ENCODE peak calls at places on chromosomes 6 and 20, in eight cellular contexts. F is esophagus muscularis mucosa, R is kidney, T is left ventricle myocardium inferior, I is heart right ventricle, O is cardiac muscle cell, Y is neural progenitor cell, A is fibroblast of lung. J is an unnamed sample.

GRCh38 chr6:45420909-45421699 is 43.4 kb upstream of the SUPT3H start:
- DNase-seq in Y (no peak), O (no peak), A (peak; percentile 45), R (no peak), F (no peak), T (no peak), I (no peak), J (no peak)

GRCh38 chr6:24854077-24854670 is 55.5 kb upstream of the ARMH2 start:
- DNase-seq in T (no peak), F (no peak), Y (no peak), A (no peak), O (no peak), I (no peak), R (no peak), J (no peak)

GRCh38 chr6:159898519-159898918 is 7.7 kb downstream of the MAS1 start:
- DNase-seq in I (no peak), T (no peak), Y (no peak), F (no peak), O (no peak), R (no peak), A (no peak), J (no peak)

GRCh38 chr6:160949531-160949930 is 42.0 kb upstream of the MAP3K4 start:
- DNase-seq in I (no peak), O (no peak), T (no peak), F (no peak), R (no peak), A (peak; percentile 24), Y (no peak), J (peak; percentile 25)

GRCh38 chr6:125858427-125859320 is 67.9 kb downstream of the NCOA7 start:
- DNase-seq in R (no peak), F (no peak), T (no peak), Y (peak; percentile 83), A (peak; percentile 75), I (peak; percentile 53), O (peak; percentile 57), J (peak; percentile 67)

GRCh38 chr20:10595230-10595629 is 78.6 kb downstream of the JAG1 start:
- DNase-seq in R (no peak), O (no peak), A (no peak), T (no peak), Y (no peak), I (no peak), F (no peak), J (no peak)

GRCh38 chr6:28725890-28726348 is 197.9 kb downstream of the TRIM27 start:
- DNase-seq in O (no peak), A (no peak), Y (no peak), I (no peak), R (no peak), F (peak; percentile 14), T (no peak), J (no peak)

GRCh38 chr6:52551483-52552277 is 25.2 kb downstream of the TRAM2 start:
- DNase-seq in I (peak; percentile 69), O (peak; percentile 28), T (peak; percentile 58), Y (peak; percentile 71), R (no peak), A (peak; percentile 80), F (no peak), J (peak; percentile 50)

GRCh38 chr6:52815167-52816092 is 11.8 kb upstream of the GSTA1 start:
- DNase-seq in T (no peak), I (peak; percentile 9), Y (peak; percentile 61), F (no peak), A (peak; percentile 61), O (peak; percentile 37), R (no peak), J (peak; percentile 26)

GRCh38 chr6:49556429-49556837 is 6.0 kb downstream of the C6orf141 start:
- DNase-seq in R (no peak), F (no peak), A (peak; percentile 69), T (no peak), Y (no peak), I (no peak), O (no peak), J (no peak)

GRCh38 chr6:116444991-116445566 is 16.1 kb upstream of the CALHM6 start:
- DNase-seq in A (no peak), R (no peak), I (no peak), Y (no peak), T (no peak), F (no peak), O (no peak), J (no peak)

GRCh38 chr6:119683022-119683421 is 333.5 kb upstream of the MAN1A1 start:
- DNase-seq in T (no peak), I (no peak), O (no peak), A (no peak), Y (peak; percentile 37), F (no peak), R (no peak), J (no peak)

GRCh38 chr6:23446394-23447001 is 679.5 kb upstream of the NRSN1 start:
- DNase-seq in O (peak; percentile 49), I (peak; percentile 7), T (no peak), A (peak; percentile 78), Y (peak; percentile 25), R (no peak), F (no peak), J (no peak)

GRCh38 chr20:32333181-32333987 is 24.7 kb upstream of the ASXL1 start:
- DNase-seq in A (no peak), F (no peak), O (no peak), Y (no peak), T (no peak), I (no peak), R (no peak), J (no peak)

GRCh38 chr6:40398810-40399477 is 188.2 kb downstream of the LRFN2 start:
- DNase-seq in Y (peak; percentile 25), A (no peak), T (no peak), I (no peak), O (no peak), F (no peak), R (no peak), J (no peak)

GRCh38 chr20:15582146-15582776 is 991.0 kb downstream of the KIF16B start:
- DNase-seq in A (peak; percentile 9), F (no peak), Y (no peak), I (no peak), O (no peak), R (no peak), T (no peak), J (no peak)

GRCh38 chr20:51862796-51863195 is 60.5 kb upstream of the SALL4 start:
- DNase-seq in O (no peak), F (no peak), A (no peak), I (no peak), Y (no peak), R (no peak), T (no peak), J (no peak)

DNA sequence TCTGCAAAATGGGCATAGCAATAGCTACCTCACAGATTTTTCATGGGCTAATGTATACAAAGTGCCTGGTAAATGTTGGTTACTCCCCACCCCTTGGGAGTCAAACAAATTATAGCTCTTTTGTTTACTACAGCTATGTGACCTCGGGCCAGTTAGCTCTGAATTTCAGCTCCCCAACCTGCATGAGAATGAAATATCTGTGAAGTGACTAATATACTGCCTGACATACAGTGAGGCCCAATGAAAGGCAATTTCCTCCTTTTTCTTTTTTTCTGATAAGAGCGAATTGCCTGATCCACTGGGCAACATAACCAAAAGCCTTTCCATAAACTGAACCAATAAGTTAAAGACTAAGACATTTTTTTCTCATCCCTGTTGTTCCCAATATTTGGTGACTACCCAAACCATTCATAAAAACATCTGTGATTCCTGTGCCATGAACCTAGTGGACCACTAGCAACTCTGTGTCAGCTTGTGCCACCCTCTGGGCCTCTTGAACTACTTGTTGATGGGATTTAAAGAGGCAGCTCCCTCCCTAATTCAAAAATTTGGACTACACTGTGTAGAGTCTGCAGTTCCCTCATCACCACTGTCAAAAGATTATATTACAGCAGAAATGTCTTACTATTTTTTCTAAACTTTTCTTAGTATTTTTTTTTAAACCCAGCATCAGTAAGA is 91.9 kb upstream of the TMEM30A start:
- DNase-seq in T (no peak), I (no peak), O (no peak), R (no peak), Y (no peak), A (no peak), F (no peak), J (no peak)
- TF ChIP-seq CTCF in T (no peak), I (no peak), O (no peak), R (no peak), Y (no peak), A (no peak), F (no peak), J (no peak)

GRCh38 chr20:5183731-5184474 is 57.1 kb downstream of the CDS2 start:
- DNase-seq in A (no peak), I (no peak), T (no peak), O (no peak), F (no peak), R (no peak), Y (no peak), J (no peak)
- H3K27ac ChIP-seq in A (no peak overlapping the region), I (no peak overlapping the region), T (peak overlapping the region; percentile 79), O (no peak overlapping the region), F (no peak overlapping the region), R (no peak overlapping the region), Y (no peak overlapping the region), J (no peak overlapping the region)

GRCh38 chr6:30647802-30648460 is 998 bp downstream of the C6orf136 start:
- DNase-seq in I (peak; percentile 69), Y (no peak), T (no peak), F (no peak), O (no peak), A (no peak), R (no peak), J (no peak)
- TF ChIP-seq CTCF in I (no peak), Y (no peak), T (no peak), F (no peak), O (no peak), A (no peak), R (no peak), J (no peak)

DNA sequence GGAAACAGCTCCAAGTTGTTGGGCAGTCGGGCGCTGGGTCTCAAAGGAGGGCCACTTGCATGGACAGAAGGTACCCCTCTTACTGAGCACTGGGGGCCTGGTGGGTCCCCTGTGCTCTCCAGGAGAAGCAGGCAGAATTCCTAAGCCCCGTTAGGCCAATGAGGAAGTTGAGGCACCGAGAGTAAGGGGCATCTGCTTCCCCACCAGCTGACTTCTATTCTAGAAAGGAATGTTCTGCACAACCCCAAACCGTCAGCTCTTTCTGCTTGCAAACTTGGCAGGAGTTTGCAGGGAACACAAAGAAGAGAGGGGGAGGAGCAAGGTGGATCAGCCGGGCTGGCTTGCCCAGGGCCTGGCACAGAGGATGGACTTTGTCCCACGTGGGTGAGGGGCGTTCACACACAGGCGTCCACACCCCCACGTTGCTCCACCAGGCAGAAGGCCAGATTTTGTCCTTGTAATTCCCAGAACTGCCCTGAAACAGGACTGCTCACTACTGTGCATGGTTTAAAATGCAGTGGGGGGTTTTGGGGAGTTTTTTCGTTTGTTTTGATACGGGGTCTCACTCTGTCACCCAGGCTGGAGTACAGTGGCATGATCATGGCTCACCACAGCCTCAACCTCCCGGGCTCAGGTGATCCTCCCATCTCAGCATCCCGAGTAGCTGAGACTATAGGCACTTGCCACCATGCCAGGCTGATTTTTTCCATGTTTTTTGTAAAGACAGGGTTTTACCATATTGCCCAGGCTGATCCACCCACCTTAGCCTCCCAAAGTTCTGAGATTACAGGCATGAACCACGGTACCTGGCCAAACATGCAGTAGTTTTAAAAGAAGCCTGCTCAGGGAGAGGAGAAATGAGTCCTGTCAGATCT is 93.3 kb downstream of the SNX5 start:
- DNase-seq in A (peak; percentile 93), T (peak; percentile 45), F (no peak), Y (no peak), R (peak; percentile 92), I (peak; percentile 58), O (no peak), J (peak; percentile 97)
- H3K27ac ChIP-seq in A (peak overlapping the region; percentile 70), T (peak overlapping the region; percentile 54), F (peak overlapping the region; percentile 58), Y (no peak overlapping the region), R (peak overlapping the region; percentile 38), I (no peak overlapping the region), O (no peak overlapping the region), J (peak overlapping the region; percentile 91)

GRCh38 chr20:59560588-59561227 is 43.6 kb upstream of the PHACTR3 start:
- DNase-seq in T (no peak), F (peak; percentile 60), O (no peak), R (no peak), Y (peak; percentile 53), I (no peak), A (peak; percentile 4), J (no peak)
- TF ChIP-seq CTCF in T (peak; percentile 70), F (peak; percentile 10), O (peak; percentile 56), R (peak; percentile 50), Y (peak; percentile 71), I (peak; percentile 35), A (peak; percentile 45), J (no peak)

J was measured in prostate gland.